ENCODE peak calls at places on chromosomes 6 and 20, in four cellular contexts. T is dorsolateral prefrontal cortex, Z is heart right ventricle, Y is left ventricle myocardium superior. X is an unnamed sample.

GRCh38 chr20:50083034-50083433 is 29.9 kb downstream of the UBE2V1 start:
- DNase-seq in T (no peak), Y (no peak), Z (no peak), X (no peak)

GRCh38 chr6:30612213-30612612 is 4.8 kb downstream of the PPP1R10 start:
- DNase-seq in Y (no peak), Z (no peak), T (no peak), X (no peak)

GRCh38 chr20:33437141-33437911 is 6.2 kb downstream of the SNTA1 start:
- DNase-seq in Y (peak), T (peak), Z (peak), X (peak)

GRCh38 chr6:120899932-120900331 is 434.3 kb downstream of the TBC1D32 start:
- DNase-seq in Y (no peak), T (no peak), Z (no peak), X (no peak)

GRCh38 chr20:53926428-53927028 is 143.9 kb downstream of the BCAS1 start:
- DNase-seq in T (no peak), Z (no peak), Y (no peak), X (no peak)

GRCh38 chr20:23404196-23404595 is 17.1 kb downstream of the NAPB start:
- DNase-seq in Z (no peak), T (no peak), Y (no peak), X (no peak)

GRCh38 chr20:16944753-16945152 is 196.6 kb downstream of the OTOR start:
- DNase-seq in T (no peak), Y (no peak), Z (no peak), X (no peak)

GRCh38 chr6:137016366-137016765 is 28.4 kb downstream of the IL20RA start:
- DNase-seq in Y (no peak), T (no peak), Z (no peak), X (no peak)